ENCODE peak calls at places on chromosomes 7 and 10, in eight cellular contexts. H is HFF-Myc, F is choroid plexus epithelial cell, S is Calu3, X is GM12865, A is cardiac muscle cell, R is kidney, C is heart right ventricle. I is an unnamed sample.
A peak's percentile ranks its signal among the peaks of the same experiment; 100 is the strongest.

GRCh38 chr10:116122126-116122525 is 150.9 kb downstream of the GFRA1 start:
- DNase-seq in H (no peak), F (no peak), S (no peak), X (no peak), A (no peak), R (no peak), C (no peak), I (no peak)

GRCh38 chr7:140400381-140400780 is 2.1 kb upstream of the SLC37A3 start:
- DNase-seq in H (no peak), F (no peak), S (no peak), X (no peak), A (no peak), R (no peak), C (no peak), I (no peak)

GRCh38 chr10:98432330-98432729 is 14.4 kb downstream of the HPS1 start:
- DNase-seq in H (no peak), F (no peak), S (no peak), X (no peak), A (no peak), R (no peak), C (no peak), I (no peak)

GRCh38 chr7:20722941-20723340 is 63.7 kb downstream of the SP8 start:
- DNase-seq in H (no peak), F (no peak), S (no peak), X (no peak), A (no peak), R (no peak), C (no peak), I (no peak)

GRCh38 chr7:23022258-23022745 is 8.4 kb upstream of the HYCC1 start:
- DNase-seq in H (peak; percentile 75), F (peak; percentile 91), S (peak; percentile 10), X (no peak), A (peak; percentile 87), R (peak; percentile 80), C (no peak), I (no peak)

GRCh38 chr10:14971867-14972448 is 12.8 kb downstream of the MEIG1 start:
- DNase-seq in H (no peak), F (peak; percentile 31), S (peak; percentile 44), X (peak; percentile 42), A (peak; percentile 38), R (no peak), C (no peak), I (no peak)

GRCh38 chr7:127912901-127913300 is 118.3 kb downstream of the LRRC4 start:
- DNase-seq in H (no peak), F (no peak), S (no peak), X (no peak), A (no peak), R (no peak), C (no peak), I (no peak)

GRCh38 chr10:73922007-73922863 is 11.3 kb downstream of the PLAU start:
- DNase-seq in H (no peak), F (no peak), S (no peak), X (peak; percentile 65), A (no peak), R (peak; percentile 3), C (no peak), I (no peak)

GRCh38 chr7:714251-714671 is 12.2 kb upstream of the DNAAF5 start:
- DNase-seq in H (no peak), F (no peak), S (no peak), X (no peak), A (no peak), R (peak; percentile 46), C (no peak), I (no peak)

GRCh38 chr10:3293536-3294431 is 121.2 kb upstream of the PITRM1 start:
- DNase-seq in H (no peak), F (peak; percentile 24), S (no peak), X (no peak), A (no peak), R (no peak), C (no peak), I (no peak)

GRCh38 chr10:43859016-43859525 is 210.4 kb upstream of the ZNF32 start:
- DNase-seq in H (no peak), F (no peak), S (no peak), X (no peak), A (no peak), R (no peak), C (no peak), I (no peak)

GRCh38 chr10:6275022-6275997 is 72.6 kb downstream of the PFKFB3 start:
- DNase-seq in H (peak; percentile 95), F (peak; percentile 97), S (peak; percentile 95), X (peak; percentile 92), A (peak; percentile 96), R (peak; percentile 98), C (peak; percentile 84), I (peak; percentile 100)

GRCh38 chr7:121831320-121831719 is 41.6 kb upstream of the PTPRZ1 start:
- DNase-seq in H (no peak), F (no peak), S (no peak), X (no peak), A (no peak), R (no peak), C (no peak), I (no peak)

GRCh38 chr7:132501956-132502355 is 74.3 kb downstream of the PLXNA4 start:
- DNase-seq in H (no peak), F (no peak), S (no peak), X (no peak), A (no peak), R (no peak), C (no peak), I (no peak)

GRCh38 chr7:36199329-36199728 is 46.3 kb downstream of the EEPD1 start:
- DNase-seq in H (no peak), F (no peak), S (no peak), X (no peak), A (no peak), R (no peak), C (no peak), I (no peak)

GRCh38 chr7:131741446-131741845 is 185.0 kb upstream of the PODXL start:
- DNase-seq in H (no peak), F (no peak), S (no peak), X (no peak), A (no peak), R (no peak), C (no peak), I (no peak)

GRCh38 chr7:127477285-127478039 is 85.0 kb upstream of the ZNF800 start:
- DNase-seq in H (no peak), F (no peak), S (no peak), X (no peak), A (no peak), R (no peak), C (no peak), I (no peak)

GRCh38 chr7:148020679-148021078 is 569.9 kb upstream of the C7orf33 start:
- DNase-seq in H (no peak), F (no peak), S (no peak), X (no peak), A (no peak), R (no peak), C (no peak), I (no peak)

GRCh38 chr10:121127151-121127906 is 276.2 kb downstream of the WDR11 start:
- DNase-seq in H (no peak), F (no peak), S (no peak), X (no peak), A (no peak), R (no peak), C (no peak), I (no peak)

GRCh38 chr10:127453706-127454105 is 95.4 kb upstream of the NPS start:
- DNase-seq in H (no peak), F (no peak), S (no peak), X (no peak), A (no peak), R (no peak), C (no peak), I (no peak)

GRCh38 chr10:127462643-127463295 is 86.3 kb upstream of the NPS start:
- DNase-seq in H (no peak), F (no peak), S (no peak), X (no peak), A (no peak), R (no peak), C (no peak), I (no peak)

GRCh38 chr10:127456122-127456521 is 93.0 kb upstream of the NPS start:
- DNase-seq in H (no peak), F (no peak), S (no peak), X (no peak), A (no peak), R (no peak), C (no peak), I (no peak)

GRCh38 chr10:127458829-127459228 is 90.3 kb upstream of the NPS start:
- DNase-seq in H (no peak), F (no peak), S (no peak), X (no peak), A (no peak), R (no peak), C (no peak), I (no peak)

GRCh38 chr10:127458171-127458810 is 90.8 kb upstream of the NPS start:
- DNase-seq in H (no peak), F (no peak), S (no peak), X (no peak), A (no peak), R (no peak), C (no peak), I (no peak)
- TF ChIP-seq CTCF in H (no peak), F (no peak), S (no peak), X (no peak), A (no peak), R (no peak), C (no peak), I (no peak)

GRCh38 chr7:56063882-56064625 is at the start of gene SUMF2:
- DNase-seq in H (peak; percentile 61), F (peak; percentile 90), S (peak; percentile 96), X (peak; percentile 95), A (peak; percentile 92), R (peak; percentile 97), C (peak; percentile 94), I (peak; percentile 85)
- TF ChIP-seq CTCF in H (no peak), F (no peak), S (no peak), X (peak; percentile 15), A (peak; percentile 20), R (peak; percentile 24), C (no peak), I (no peak)

DNA sequence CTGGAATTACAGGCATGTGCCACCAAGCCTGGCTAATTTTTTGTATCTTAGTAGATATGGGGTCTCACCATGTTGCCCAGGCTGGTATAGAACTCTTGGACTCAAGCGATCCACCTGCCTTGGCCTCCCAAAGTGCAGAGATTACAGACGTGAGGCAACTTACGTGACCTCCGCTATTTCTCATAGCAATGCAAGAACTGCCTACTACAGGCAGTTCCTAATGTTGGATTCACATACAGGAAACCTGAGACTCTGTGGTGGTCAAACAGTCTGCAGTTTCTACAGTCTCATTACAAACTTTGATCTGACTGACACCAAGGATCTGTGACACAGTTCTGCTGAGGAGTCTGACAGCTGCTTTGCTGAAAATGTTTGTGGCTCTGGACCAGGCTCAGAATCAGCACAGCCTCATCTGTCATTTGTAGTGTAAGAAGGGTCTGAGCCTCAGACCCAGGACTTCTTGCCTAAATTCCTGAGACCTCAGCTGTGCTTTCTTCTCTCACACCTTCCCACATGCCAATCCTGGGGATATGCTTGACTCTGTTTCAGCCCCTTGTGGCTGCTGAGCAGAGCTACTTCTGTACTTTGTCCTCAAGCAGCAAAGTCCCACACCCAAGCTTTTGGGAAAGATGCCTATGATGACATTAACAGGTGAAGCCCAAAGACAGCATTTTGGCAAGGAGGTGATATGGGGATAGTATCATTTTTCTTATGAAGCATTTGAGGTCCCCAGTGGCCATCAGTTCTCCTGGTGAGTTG is 48.0 kb upstream of the CYP2C9 start:
- DNase-seq in H (no peak), F (no peak), S (no peak), X (no peak), A (no peak), R (no peak), C (no peak), I (no peak)
- TF ChIP-seq CTCF in H (no peak), F (no peak), S (no peak), X (no peak), A (no peak), R (no peak), C (no peak), I (no peak)

GRCh38 chr10:124259139-124259825 is 159.4 kb downstream of the OAT start:
- DNase-seq in H (no peak), F (peak; percentile 21), S (peak; percentile 17), X (peak; percentile 44), A (peak; percentile 37), R (no peak), C (no peak), I (peak; percentile 61)
- TF ChIP-seq CTCF in H (peak; percentile 46), F (peak; percentile 35), S (no peak), X (peak; percentile 18), A (peak; percentile 37), R (no peak), C (no peak), I (peak; percentile 52)